ENCODE peak calls at places on chromosome 17, in six cellular contexts. O, A, F, P, R and V are unnamed samples.

GRCh38 chr17:27625856-27626255 is 5.1 kb upstream of the LGALS9 start:
- DNase-seq in O (no peak), A (no peak), F (no peak), P (no peak), R (no peak), V (no peak)

GRCh38 chr17:55845385-55845784 is 94.5 kb downstream of the PCTP start:
- DNase-seq in O (peak), A (no peak), F (peak), P (peak), R (peak), V (peak)

GRCh38 chr17:64412944-64413381 is 22.3 kb upstream of the PECAM1 start:
- DNase-seq in O (no peak), A (no peak), F (no peak), P (no peak), R (no peak), V (no peak)

GRCh38 chr17:78805301-78805700 is 23.2 kb upstream of the CYTH1 start:
- DNase-seq in O (no peak), A (no peak), F (no peak), P (no peak), R (no peak), V (peak)

GRCh38 chr17:65023791-65024190 is 32.7 kb downstream of the GNA13 start:
- DNase-seq in O (no peak), A (no peak), F (no peak), P (no peak), R (no peak), V (no peak)

GRCh38 chr17:2203818-2204217 is 99.8 kb downstream of the SMG6 start:
- DNase-seq in O (no peak), A (no peak), F (no peak), P (no peak), R (no peak), V (no peak)

GRCh38 chr17:50661795-50662391 is 27.2 kb downstream of the ABCC3 start:
- DNase-seq in O (no peak), A (peak), F (peak), P (no peak), R (peak), V (no peak)

GRCh38 chr17:29113334-29113733 is 66.9 kb downstream of the MYO18A start:
- DNase-seq in O (no peak), A (no peak), F (no peak), P (no peak), R (no peak), V (no peak)

GRCh38 chr17:83064021-83064731 is 15.2 kb upstream of the METRNL start:
- DNase-seq in O (peak), A (no peak), F (no peak), P (no peak), R (peak), V (no peak)

GRCh38 chr17:78507526-78507925 is 69.7 kb downstream of the DNAH17 start:
- DNase-seq in O (no peak), A (no peak), F (no peak), P (no peak), R (no peak), V (no peak)

GRCh38 chr17:3004925-3005324 is 58.5 kb downstream of the OR1D5 start:
- DNase-seq in O (peak), A (no peak), F (no peak), P (no peak), R (no peak), V (no peak)

GRCh38 chr17:66467766-66468165 is 165.4 kb downstream of the PRKCA start:
- DNase-seq in O (no peak), A (no peak), F (no peak), P (no peak), R (no peak), V (no peak)

GRCh38 chr17:43528319-43528987 is 17.7 kb downstream of the ETV4 start:
- DNase-seq in O (no peak), A (no peak), F (no peak), P (peak), R (no peak), V (no peak)

GRCh38 chr17:78723001-78723796 is 58.9 kb downstream of the CYTH1 start:
- DNase-seq in O (no peak), A (peak), F (no peak), P (peak), R (peak), V (no peak)

GRCh38 chr17:14826361-14826760 is 438.8 kb downstream of the PMP22 start:
- DNase-seq in O (no peak), A (no peak), F (no peak), P (no peak), R (no peak), V (no peak)

GRCh38 chr17:10920511-10920910 is 82.6 kb upstream of the PIRT start:
- DNase-seq in O (no peak), A (no peak), F (no peak), P (no peak), R (no peak), V (no peak)

GRCh38 chr17:82127704-82128103 is 29.7 kb upstream of the FASN start:
- DNase-seq in O (no peak), A (no peak), F (no peak), P (no peak), R (no peak), V (peak)

GRCh38 chr17:76515291-76515949 is 14.2 kb upstream of the RHBDF2 start:
- DNase-seq in O (peak), A (peak), F (no peak), P (peak), R (peak), V (peak)

GRCh38 chr17:71461504-71462197 is 659.2 kb upstream of the SOX9 start:
- DNase-seq in O (no peak), A (no peak), F (no peak), P (no peak), R (no peak), V (no peak)

GRCh38 chr17:75271955-75272847 is 1.2 kb upstream of the MIF4GD start:
- DNase-seq in O (no peak), A (peak), F (no peak), P (no peak), R (peak), V (no peak)

GRCh38 chr17:68289473-68289872 is 1.5 kb downstream of the SLC16A6 start:
- DNase-seq in O (no peak), A (no peak), F (no peak), P (no peak), R (no peak), V (no peak)

GRCh38 chr17:35167666-35168065 is 20.0 kb downstream of the UNC45B start:
- DNase-seq in O (no peak), A (no peak), F (no peak), P (no peak), R (no peak), V (no peak)

GRCh38 chr17:80408872-80409271 is 6.1 kb upstream of the ENDOV start:
- DNase-seq in O (no peak), A (no peak), F (no peak), P (no peak), R (no peak), V (no peak)

GRCh38 chr17:61007980-61008379 is 330.3 kb downstream of the BCAS3 start:
- DNase-seq in O (no peak), A (no peak), F (no peak), P (peak), R (no peak), V (no peak)

GRCh38 chr17:55056530-55056929 is 88.0 kb downstream of the STXBP4 start:
- DNase-seq in O (no peak), A (no peak), F (no peak), P (no peak), R (no peak), V (no peak)

GRCh38 chr17:16419074-16419928 is 3.9 kb downstream of the TRPV2 start:
- DNase-seq in O (no peak), A (no peak), F (peak), P (no peak), R (no peak), V (peak)

GRCh38 chr17:82659886-82660285 is 11.6 kb upstream of the WDR45B start:
- DNase-seq in O (no peak), A (no peak), F (no peak), P (no peak), R (no peak), V (no peak)

GRCh38 chr17:64741924-64742670 is 80.0 kb upstream of the SMURF2 start:
- DNase-seq in O (peak), A (no peak), F (no peak), P (peak), R (peak), V (no peak)

GRCh38 chr17:40686192-40686591 is 17.4 kb downstream of the KRT24 start:
- DNase-seq in O (no peak), A (no peak), F (no peak), P (no peak), R (no peak), V (no peak)

GRCh38 chr17:4436846-4437245 is 3.1 kb downstream of the SPNS3 start:
- DNase-seq in O (no peak), A (no peak), F (no peak), P (no peak), R (no peak), V (no peak)

GRCh38 chr17:75077490-75078096 is 10.2 kb upstream of the SLC16A5 start:
- DNase-seq in O (no peak), A (no peak), F (no peak), P (peak), R (peak), V (peak)

GRCh38 chr17:62987136-62987535 is 21.1 kb downstream of the TANC2 start:
- DNase-seq in O (no peak), A (no peak), F (no peak), P (no peak), R (no peak), V (no peak)
- TF ChIP-seq CTCF in O (no peak), A (peak), F (peak), P (no peak), R (no peak), V (no peak)

GRCh38 chr17:8081876-8082275 is 5.6 kb downstream of the ALOX12B start:
- DNase-seq in O (no peak), A (no peak), F (no peak), P (no peak), R (no peak), V (no peak)

GRCh38 chr17:8082312-8082711 is 5.2 kb downstream of the ALOX12B start:
- DNase-seq in O (no peak), A (no peak), F (no peak), P (no peak), R (no peak), V (no peak)

GRCh38 chr17:8079291-8080207 is 8.0 kb downstream of the ALOX12B start:
- DNase-seq in O (peak), A (peak), F (peak), P (peak), R (peak), V (peak)

GRCh38 chr17:8080799-8081219 is 6.7 kb downstream of the ALOX12B start:
- DNase-seq in O (no peak), A (no peak), F (no peak), P (no peak), R (no peak), V (no peak)

DNA sequence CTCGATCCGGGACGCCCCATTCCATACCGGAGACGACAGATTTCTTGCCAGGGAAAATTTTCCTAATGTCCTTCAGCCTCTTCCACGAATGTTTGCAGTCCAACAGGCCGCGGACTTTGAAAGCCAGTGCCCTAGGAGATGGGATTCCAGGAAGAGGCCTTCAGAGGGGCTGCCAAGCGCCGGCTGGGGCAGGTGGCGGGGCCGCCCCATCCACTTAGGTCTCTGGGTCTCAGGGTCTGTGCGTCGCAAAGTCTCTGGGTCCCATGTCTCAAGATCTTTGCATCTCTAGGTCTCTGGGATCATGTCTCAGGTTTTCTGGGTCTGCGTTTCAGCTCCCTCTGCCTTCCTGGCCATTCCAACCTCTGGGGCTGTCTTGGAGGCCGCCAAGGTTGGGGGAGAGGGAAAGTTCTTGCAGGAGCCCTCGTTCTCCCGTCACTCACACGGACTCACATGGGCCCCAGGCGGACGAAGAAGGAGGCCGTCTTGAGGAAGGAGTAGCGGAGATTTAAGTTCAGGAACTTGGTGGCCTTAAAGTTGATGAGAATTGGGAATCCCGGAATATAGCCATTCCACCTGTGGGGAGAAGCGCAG is 7.2 kb downstream of the ALOX12B start:
- DNase-seq in O (no peak), A (no peak), F (no peak), P (no peak), R (no peak), V (no peak)
- TF ChIP-seq CTCF in O (no peak), A (no peak), F (no peak), P (no peak), R (no peak), V (no peak)

GRCh38 chr17:36741019-36741902 is 139.9 kb downstream of the MRM1 start:
- DNase-seq in O (no peak), A (no peak), F (no peak), P (no peak), R (no peak), V (no peak)
- TF ChIP-seq CTCF in O (no peak), A (no peak), F (no peak), P (no peak), R (no peak), V (no peak)

GRCh38 chr17:70168979-70169706 is at the start of gene KCNJ2:
- DNase-seq in O (peak), A (peak), F (peak), P (peak), R (peak), V (no peak)
- TF ChIP-seq CTCF in O (no peak), A (no peak), F (no peak), P (no peak), R (no peak), V (no peak)

DNA sequence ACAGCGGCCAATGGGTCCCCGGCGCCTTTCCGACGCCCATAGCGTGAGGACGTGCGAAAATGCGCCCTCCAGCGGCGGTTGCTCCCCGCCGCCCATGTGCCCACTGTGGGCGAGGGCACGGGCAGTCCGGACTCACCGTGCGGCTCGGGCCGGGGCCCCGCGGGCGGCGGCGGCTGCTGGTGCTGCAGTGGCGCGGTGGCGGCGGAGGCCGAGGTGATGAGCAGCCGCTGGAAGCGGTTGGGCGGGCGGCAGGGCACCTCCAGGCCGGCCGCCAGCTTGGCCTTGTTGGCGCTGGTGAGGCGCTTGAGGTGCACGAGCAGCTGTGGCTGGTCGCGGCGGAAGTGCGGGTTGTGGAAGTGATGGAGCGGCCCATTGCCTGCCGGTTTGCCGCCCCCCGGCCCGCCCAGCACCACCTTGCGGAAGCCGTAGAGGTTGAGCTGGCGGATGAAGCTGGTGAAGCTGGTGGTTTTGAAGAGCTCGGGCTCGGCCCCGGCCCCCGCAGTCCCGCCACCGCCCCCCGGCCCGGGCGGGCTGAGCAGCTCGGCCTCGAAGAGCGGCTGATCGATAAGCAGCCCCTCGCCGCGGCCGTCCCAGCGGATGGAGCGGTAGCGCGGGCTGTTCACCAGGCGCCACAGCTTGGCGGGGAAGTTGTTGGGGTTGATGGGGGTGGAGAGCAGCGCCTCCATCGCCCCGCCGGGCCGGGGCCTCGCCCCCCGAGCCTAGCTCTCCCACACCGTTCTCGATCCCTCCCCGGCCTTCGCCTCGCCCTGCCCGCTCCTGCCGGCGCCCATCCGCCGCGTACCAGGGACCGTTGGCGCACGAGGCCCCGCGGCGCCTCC is at the start of gene HSF5:
- DNase-seq in O (no peak), A (no peak), F (no peak), P (no peak), R (no peak), V (peak)
- TF ChIP-seq CTCF in O (peak), A (no peak), F (no peak), P (no peak), R (no peak), V (peak)

DNA sequence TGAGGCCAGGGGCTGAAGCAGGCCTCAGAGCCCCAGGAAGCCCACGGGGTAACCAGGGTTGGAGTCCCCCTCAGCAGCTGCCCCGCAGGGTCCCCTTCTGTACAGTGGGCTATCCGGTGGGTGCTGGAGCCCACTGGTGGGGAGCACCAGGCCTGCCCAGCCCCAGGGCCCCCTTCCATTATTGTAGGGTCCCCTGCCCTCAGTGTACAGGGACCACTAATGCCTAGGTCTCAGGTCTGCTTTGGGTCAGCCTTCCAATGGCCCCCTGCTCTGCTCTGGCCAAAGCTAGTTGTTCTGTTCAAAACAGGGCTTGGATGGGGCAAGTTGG is 1.1 kb downstream of the ADAM11 start:
- DNase-seq in O (no peak), A (no peak), F (no peak), P (no peak), R (no peak), V (no peak)
- TF ChIP-seq CTCF in O (no peak), A (no peak), F (no peak), P (no peak), R (no peak), V (no peak)

DNA sequence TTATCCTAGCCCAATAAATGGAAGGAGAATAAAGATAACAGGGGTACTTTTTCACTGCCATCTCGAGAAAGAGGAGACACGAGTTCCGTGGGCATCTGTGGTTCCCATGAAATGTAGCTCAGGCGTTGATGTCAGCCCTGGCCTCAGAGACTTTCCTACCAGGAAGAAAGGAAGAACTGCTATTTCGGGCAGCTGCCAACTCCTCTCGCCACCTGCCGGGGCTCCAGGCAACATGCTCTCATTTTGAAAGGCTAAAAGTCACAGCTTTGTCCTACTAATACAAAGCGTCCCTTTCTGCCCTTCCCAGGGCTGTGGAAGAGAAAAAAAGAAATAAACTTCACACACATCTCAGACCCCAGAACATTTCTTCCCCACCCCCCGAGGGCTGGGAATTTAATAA is 65.8 kb downstream of the DHRS7C start:
- DNase-seq in O (no peak), A (no peak), F (no peak), P (no peak), R (no peak), V (no peak)
- TF ChIP-seq CTCF in O (no peak), A (no peak), F (no peak), P (no peak), R (no peak), V (no peak)